ENCODE peak calls at places on chromosomes 1 and 21, in eight cellular contexts. P is OCI-LY7, A is colonic mucosa, S is H9, E is pancreas, R is tibial artery, L is heart right ventricle, O is BE2C. Z is an unnamed sample.

GRCh38 chr1:162373541-162374375 is 2.9 kb downstream of the SPATA46 start:
- DNase-seq in E (no peak), S (no peak), O (no peak), P (no peak), R (peak; percentile 32), A (no peak), L (no peak), Z (no peak)

GRCh38 chr1:240771450-240771849 is 159.5 kb upstream of the GREM2 start:
- DNase-seq in S (no peak), R (no peak), A (no peak), E (no peak), P (no peak), O (no peak), L (no peak), Z (no peak)

GRCh38 chr1:84892657-84893618 is at the start of gene LPAR3:
- DNase-seq in P (no peak), A (peak; percentile 59), O (peak; percentile 81), R (no peak), L (peak; percentile 56), E (peak; percentile 88), S (peak; percentile 88), Z (no peak)

GRCh38 chr1:23362218-23362713 is 7.4 kb downstream of the ZNF436 start:
- DNase-seq in A (no peak), S (no peak), O (no peak), L (no peak), R (no peak), P (no peak), E (peak; percentile 2), Z (no peak)

GRCh38 chr1:14782741-14783591 is 184.5 kb downstream of the KAZN start:
- DNase-seq in P (no peak), A (no peak), E (no peak), R (no peak), S (peak; percentile 44), L (no peak), O (no peak), Z (no peak)

GRCh38 chr1:216822480-216822879 is 99.3 kb upstream of the ESRRG start:
- DNase-seq in R (no peak), E (no peak), S (no peak), A (no peak), L (no peak), P (no peak), O (no peak), Z (no peak)

GRCh38 chr1:98051065-98051675 is 130.3 kb upstream of the DPYD start:
- DNase-seq in O (peak; percentile 82), A (peak; percentile 74), E (peak; percentile 68), P (peak; percentile 61), R (peak; percentile 75), L (peak; percentile 36), S (peak; percentile 63), Z (peak; percentile 64)

GRCh38 chr21:26177187-26177586 is 6.6 kb upstream of the APP start:
- DNase-seq in E (no peak), R (no peak), O (no peak), S (no peak), L (peak; percentile 22), P (no peak), A (no peak), Z (no peak)

GRCh38 chr1:152537496-152537895 is 23.2 kb downstream of the CRCT1 start:
- DNase-seq in P (no peak), R (no peak), A (no peak), O (no peak), E (no peak), L (no peak), S (no peak), Z (no peak)

GRCh38 chr1:174989540-174990181 is 10.1 kb upstream of the CACYBP start:
- DNase-seq in R (no peak), E (no peak), L (no peak), O (no peak), S (no peak), P (no peak), A (no peak), Z (peak; percentile 51)

GRCh38 chr1:77438239-77438913 is 156.6 kb downstream of the AK5 start:
- DNase-seq in O (no peak), P (no peak), S (no peak), L (no peak), A (no peak), E (no peak), R (no peak), Z (no peak)

GRCh38 chr1:69569281-69569970 is 1.7 kb downstream of the LRRC7 start:
- DNase-seq in L (no peak), S (peak; percentile 39), E (no peak), A (no peak), P (no peak), O (no peak), R (no peak), Z (no peak)

GRCh38 chr1:169207825-169208520 is 101.5 kb downstream of the ATP1B1 start:
- DNase-seq in S (no peak), A (no peak), E (no peak), O (no peak), R (no peak), P (no peak), L (no peak), Z (no peak)

GRCh38 chr1:241077386-241078147 is 279.4 kb downstream of the RGS7 start:
- DNase-seq in A (no peak), S (no peak), L (no peak), O (no peak), P (no peak), E (no peak), R (no peak), Z (no peak)

GRCh38 chr1:12511516-12512468 is 106.2 kb downstream of the DHRS3 start:
- DNase-seq in P (no peak), E (no peak), S (no peak), L (no peak), O (no peak), A (no peak), R (peak; percentile 81), Z (no peak)

GRCh38 chr1:193036337-193037047 is 22.7 kb downstream of the UCHL5 start:
- DNase-seq in P (no peak), S (no peak), L (no peak), R (no peak), E (no peak), O (no peak), A (no peak), Z (no peak)

GRCh38 chr1:25541425-25541824 is 2.0 kb upstream of the LDLRAP1 start:
- DNase-seq in A (no peak), S (no peak), R (no peak), E (no peak), P (no peak), L (no peak), O (no peak), Z (no peak)

GRCh38 chr1:10796029-10796944 is at the start of gene CASZ1:
- DNase-seq in A (peak; percentile 87), O (peak; percentile 82), P (no peak), S (peak; percentile 89), L (peak; percentile 79), R (peak; percentile 82), E (peak; percentile 93), Z (peak; percentile 65)

GRCh38 chr1:179091691-179092165 is 9.9 kb downstream of the TOR3A start:
- DNase-seq in E (no peak), A (no peak), P (no peak), R (peak; percentile 88), L (peak; percentile 62), O (no peak), S (no peak), Z (peak; percentile 51)

GRCh38 chr1:173161510-173162221 is 45.5 kb downstream of the TNFSF4 start:
- DNase-seq in L (no peak), O (no peak), R (no peak), P (no peak), S (no peak), A (no peak), E (no peak), Z (no peak)

GRCh38 chr1:41003127-41003639 is 18.3 kb downstream of the SLFNL1 start:
- DNase-seq in L (no peak), O (no peak), S (no peak), A (no peak), P (no peak), E (no peak), R (no peak), Z (no peak)

GRCh38 chr1:41006942-41007865 is 14.3 kb downstream of the SLFNL1 start:
- DNase-seq in O (no peak), L (no peak), P (no peak), S (no peak), R (no peak), A (no peak), E (no peak), Z (no peak)

GRCh38 chr1:40998668-40999067 is 19.2 kb downstream of the CTPS1 start:
- DNase-seq in E (no peak), O (no peak), S (no peak), L (no peak), R (no peak), P (no peak), A (no peak), Z (no peak)

GRCh38 chr1:41005876-41006275 is 15.6 kb downstream of the SLFNL1 start:
- DNase-seq in P (no peak), O (no peak), E (no peak), R (no peak), A (no peak), L (no peak), S (no peak), Z (no peak)

DNA sequence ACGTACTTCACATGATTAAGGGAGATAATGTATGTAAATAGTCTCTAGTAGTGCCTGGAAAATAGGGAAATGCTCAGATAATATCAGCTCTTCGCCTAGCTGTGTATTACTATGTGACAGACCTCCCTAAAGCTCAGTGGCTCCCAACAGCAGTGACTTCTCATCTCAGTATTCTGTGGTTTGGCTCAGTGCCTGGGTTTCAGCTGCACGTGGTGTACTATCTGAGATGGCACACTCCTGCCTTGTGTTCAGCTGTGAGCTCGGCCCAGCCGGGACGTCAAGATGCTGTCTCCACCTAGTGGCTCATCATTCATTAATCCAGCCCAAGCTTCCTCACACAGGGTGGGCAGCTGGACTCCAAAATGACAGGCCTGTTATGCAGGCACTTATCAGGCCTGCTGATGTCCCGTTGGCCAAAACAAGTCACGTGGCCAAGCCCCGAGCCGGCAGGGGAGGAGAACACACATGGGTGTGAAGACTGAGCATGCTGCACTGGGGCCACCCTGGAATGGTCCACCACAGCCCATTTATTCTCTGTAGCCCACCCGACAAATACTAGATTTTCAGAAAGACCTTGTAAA is 17.8 kb downstream of the SLFNL1 start:
- DNase-seq in A (peak; percentile 88), S (no peak), E (no peak), O (peak; percentile 88), P (peak; percentile 48), L (peak; percentile 81), R (peak; percentile 97), Z (peak; percentile 100)
- H3K4me1 ChIP-seq in A (no peaks in the 10 kb centered on the region), S (no peaks in the 10 kb centered on the region), E (no peaks in the 10 kb centered on the region), O (peaks cover 4% of the 10 kb centered on the region), P (no peaks in the 10 kb centered on the region), L (peaks cover 7% of the 10 kb centered on the region), R (peaks cover 15% of the 10 kb centered on the region), Z (peaks cover 27% of the 10 kb centered on the region)

GRCh38 chr21:44957047-44957831 is 17.4 kb downstream of the SLX9 start:
- DNase-seq in O (no peak), R (peak; percentile 72), P (no peak), L (no peak), A (no peak), S (no peak), E (no peak), Z (no peak)
- TF ChIP-seq CTCF in O (no peak), R (no peak), P (no peak), L (no peak), A (no peak), S (no peak), E (no peak), Z (no peak)

GRCh38 chr1:153549741-153550397 is 811 bp upstream of the S100A3 start:
- DNase-seq in S (peak; percentile 17), A (no peak), P (no peak), O (no peak), R (peak; percentile 63), E (peak; percentile 30), L (no peak), Z (no peak)
- H3K4me1 ChIP-seq in S (peaks cover 3% of the 10 kb centered on the region), A (peaks cover 11% of the 10 kb centered on the region), P (peaks cover 12% of the 10 kb centered on the region), O (peaks cover 38% of the 10 kb centered on the region), R (peaks cover 83% of the 10 kb centered on the region), E (peaks cover 5% of the 10 kb centered on the region), L (peaks cover 51% of the 10 kb centered on the region), Z (no peaks in the 10 kb centered on the region)

GRCh38 chr1:112619518-112620458 is at the start of gene CAPZA1:
- DNase-seq in E (peak; percentile 93), A (peak; percentile 93), P (peak; percentile 92), S (peak; percentile 88), R (peak; percentile 95), L (peak; percentile 90), O (peak; percentile 93), Z (peak; percentile 82)
- TF ChIP-seq CTCF in E (no peak), A (no peak), P (no peak), S (no peak), R (no peak), L (no peak), O (no peak), Z (no peak)